ENCODE peak calls at places on chromosomes 12 and 14, in nine cellular contexts. P, Y, I, O, J, L, N, R and X are unnamed samples.

GRCh38 chr12:6347367-6348338 is 5.8 kb upstream of the TNFRSF1A start:
- DNase-seq in Y (no peak), P (no peak), J (no peak), N (peak), O (no peak), I (peak), R (peak), L (peak), X (no peak)

GRCh38 chr12:21453312-21453852 is 15.9 kb downstream of the PYROXD1 start:
- DNase-seq in I (no peak), J (no peak), O (no peak), R (no peak), Y (no peak), L (no peak), N (no peak), P (no peak), X (no peak)

GRCh38 chr12:12718853-12719252 is 1.7 kb downstream of the CDKN1B start:
- DNase-seq in I (no peak), N (no peak), Y (no peak), R (no peak), P (peak), O (peak), L (no peak), J (no peak), X (no peak)

GRCh38 chr14:64195194-64195593 is 99.0 kb downstream of the ESR2 start:
- DNase-seq in J (no peak), N (no peak), P (no peak), O (no peak), Y (no peak), L (no peak), I (no peak), R (no peak), X (no peak)

GRCh38 chr14:60485600-60486251 is at the start of gene C14orf39:
- DNase-seq in N (no peak), O (peak), L (no peak), P (peak), J (peak), Y (no peak), I (peak), R (no peak), X (no peak)

GRCh38 chr12:119540476-119540875 is 53.1 kb upstream of the TMEM233 start:
- DNase-seq in L (no peak), J (no peak), Y (no peak), R (no peak), N (no peak), P (no peak), I (no peak), O (no peak), X (no peak)

GRCh38 chr14:55645845-55646832 is 66.1 kb downstream of the KTN1 start:
- DNase-seq in R (no peak), J (no peak), L (no peak), O (no peak), P (no peak), N (no peak), Y (no peak), I (no peak), X (no peak)

GRCh38 chr14:23704890-23705289 is 68.7 kb downstream of the DHRS2 start:
- DNase-seq in R (no peak), Y (no peak), P (peak), L (no peak), I (no peak), O (no peak), J (no peak), N (no peak), X (no peak)

GRCh38 chr12:85626031-85626781 is 210.0 kb downstream of the RASSF9 start:
- DNase-seq in L (no peak), Y (peak), P (no peak), J (no peak), I (peak), N (no peak), O (no peak), R (no peak), X (no peak)

GRCh38 chr14:86739761-86740160 is 1209.8 kb downstream of the FLRT2 start:
- DNase-seq in L (no peak), O (no peak), I (no peak), N (no peak), J (no peak), R (no peak), Y (no peak), P (no peak), X (no peak)

GRCh38 chr12:48454675-48455074 is 17.7 kb upstream of the ANP32D start:
- DNase-seq in P (peak), O (no peak), I (peak), L (no peak), N (no peak), Y (peak), J (no peak), R (no peak), X (no peak)

GRCh38 chr14:20384321-20384720 is 29.0 kb downstream of the TEP1 start:
- DNase-seq in R (no peak), I (no peak), N (no peak), O (no peak), Y (no peak), P (no peak), L (peak), J (no peak), X (no peak)

GRCh38 chr12:121181181-121181580 is 28.7 kb upstream of the P2RX4 start:
- DNase-seq in J (no peak), Y (no peak), L (no peak), N (no peak), O (no peak), R (no peak), I (peak), P (no peak), X (no peak)

GRCh38 chr14:80388980-80389711 is 177.8 kb upstream of the DIO2 start:
- DNase-seq in O (no peak), P (no peak), Y (peak), N (no peak), J (no peak), I (peak), L (no peak), R (no peak), X (no peak)

GRCh38 chr12:54616933-54617535 is 17.7 kb downstream of the LACRT start:
- DNase-seq in R (no peak), P (no peak), I (no peak), O (no peak), N (no peak), J (no peak), Y (no peak), L (peak), X (no peak)

GRCh38 chr12:51823875-51824565 is 24.5 kb downstream of the FIGNL2 start:
- DNase-seq in J (no peak), Y (peak), P (peak), I (peak), L (no peak), N (no peak), R (no peak), O (no peak), X (no peak)

GRCh38 chr12:120971299-120972180 is 6.8 kb upstream of the HNF1A start:
- DNase-seq in R (peak), O (no peak), I (peak), J (no peak), N (no peak), L (no peak), P (peak), Y (peak), X (no peak)

GRCh38 chr12:211639-212382 is 2.1 kb downstream of the SLC6A12 start:
- DNase-seq in L (no peak), N (no peak), O (no peak), J (no peak), I (no peak), Y (no peak), P (no peak), R (no peak), X (no peak)

GRCh38 chr12:52568111-52568510 is 5.5 kb downstream of the KRT74 start:
- DNase-seq in P (no peak), R (no peak), J (no peak), L (no peak), O (no peak), Y (no peak), N (no peak), I (no peak), X (no peak)

GRCh38 chr12:16299403-16299802 is 21.9 kb upstream of the SLC15A5 start:
- DNase-seq in L (no peak), J (no peak), Y (no peak), N (no peak), P (no peak), O (no peak), R (no peak), I (peak), X (no peak)

GRCh38 chr12:31222620-31223222 is 103.2 kb downstream of the SINHCAF start:
- DNase-seq in O (no peak), I (no peak), P (no peak), L (no peak), R (no peak), N (no peak), Y (no peak), J (no peak), X (no peak)

GRCh38 chr14:75310295-75311059 is 31.8 kb downstream of the FOS start:
- DNase-seq in J (peak), Y (peak), L (peak), O (peak), R (peak), P (peak), N (peak), I (peak), X (peak)

GRCh38 chr12:21881950-21882349 is 59.3 kb downstream of the ABCC9 start:
- DNase-seq in L (no peak), I (peak), Y (no peak), R (no peak), J (no peak), O (no peak), P (no peak), N (no peak), X (no peak)

GRCh38 chr14:58713677-58714076 is 75.9 kb downstream of the DACT1 start:
- DNase-seq in R (no peak), J (no peak), O (no peak), Y (no peak), L (no peak), N (no peak), I (no peak), P (no peak), X (no peak)

GRCh38 chr12:107791465-107792089 is 17.1 kb downstream of the ASCL4 start:
- DNase-seq in J (no peak), O (no peak), P (no peak), L (no peak), R (no peak), N (no peak), I (no peak), Y (no peak), X (no peak)

GRCh38 chr12:29681996-29682534 is 101.7 kb downstream of the TMTC1 start:
- DNase-seq in Y (no peak), L (no peak), P (no peak), I (no peak), R (no peak), N (no peak), O (no peak), J (no peak), X (no peak)

GRCh38 chr12:54146506-54147145 is 42.2 kb downstream of the SMUG1 start:
- DNase-seq in L (no peak), Y (no peak), P (no peak), I (no peak), N (no peak), O (peak), J (no peak), R (no peak), X (no peak)

GRCh38 chr12:90099288-90099687 is 390.6 kb upstream of the ATP2B1 start:
- DNase-seq in N (no peak), R (no peak), Y (peak), L (no peak), P (no peak), O (no peak), J (no peak), I (no peak), X (no peak)

GRCh38 chr12:124693356-124693755 is 125.9 kb upstream of the NCOR2 start:
- DNase-seq in J (no peak), Y (no peak), P (no peak), R (no peak), N (no peak), L (no peak), O (no peak), I (no peak), X (no peak)

GRCh38 chr12:132638541-132639408 is 20.2 kb downstream of the P2RX2 start:
- DNase-seq in L (no peak), P (peak), O (peak), N (no peak), J (peak), R (no peak), I (peak), Y (peak), X (no peak)

GRCh38 chr12:116366824-116367223 is 89.3 kb upstream of the MED13L start:
- DNase-seq in L (no peak), Y (no peak), O (no peak), R (no peak), N (no peak), I (no peak), J (no peak), P (no peak), X (no peak)

GRCh38 chr12:107684990-107685359 is 624 bp upstream of the PWP1 start:
- DNase-seq in N (no peak), I (peak), R (peak), O (no peak), L (no peak), J (no peak), Y (no peak), P (peak), X (no peak)

GRCh38 chr12:94560416-94561221 is 89.7 kb downstream of the TMCC3 start:
- DNase-seq in N (no peak), R (peak), P (peak), J (peak), O (no peak), Y (no peak), L (no peak), I (no peak), X (peak)

GRCh38 chr12:88805692-88806091 is 225.4 kb upstream of the KITLG start:
- DNase-seq in N (no peak), P (peak), O (no peak), Y (no peak), J (no peak), L (no peak), I (no peak), R (no peak), X (no peak)

GRCh38 chr12:6735448-6736191 is 11.8 kb downstream of the COPS7A start:
- DNase-seq in R (peak), J (peak), Y (peak), N (no peak), P (peak), I (peak), O (peak), L (peak), X (peak)

GRCh38 chr12:69330475-69331473 is 17.4 kb upstream of the LYZ start:
- DNase-seq in Y (no peak), J (no peak), I (peak), N (no peak), L (peak), P (peak), O (peak), R (peak), X (peak)

GRCh38 chr12:69334138-69334537 is 14.0 kb upstream of the LYZ start:
- DNase-seq in R (no peak), I (no peak), P (no peak), Y (no peak), L (no peak), J (no peak), O (no peak), N (no peak), X (no peak)

GRCh38 chr12:69331482-69331845 is 16.7 kb upstream of the LYZ start:
- DNase-seq in Y (no peak), J (no peak), I (no peak), L (no peak), P (no peak), N (no peak), R (no peak), O (no peak), X (no peak)

GRCh38 chr12:69332815-69333358 is 15.3 kb upstream of the LYZ start:
- DNase-seq in J (no peak), R (no peak), Y (no peak), I (no peak), O (no peak), L (no peak), P (no peak), N (no peak), X (no peak)

DNA sequence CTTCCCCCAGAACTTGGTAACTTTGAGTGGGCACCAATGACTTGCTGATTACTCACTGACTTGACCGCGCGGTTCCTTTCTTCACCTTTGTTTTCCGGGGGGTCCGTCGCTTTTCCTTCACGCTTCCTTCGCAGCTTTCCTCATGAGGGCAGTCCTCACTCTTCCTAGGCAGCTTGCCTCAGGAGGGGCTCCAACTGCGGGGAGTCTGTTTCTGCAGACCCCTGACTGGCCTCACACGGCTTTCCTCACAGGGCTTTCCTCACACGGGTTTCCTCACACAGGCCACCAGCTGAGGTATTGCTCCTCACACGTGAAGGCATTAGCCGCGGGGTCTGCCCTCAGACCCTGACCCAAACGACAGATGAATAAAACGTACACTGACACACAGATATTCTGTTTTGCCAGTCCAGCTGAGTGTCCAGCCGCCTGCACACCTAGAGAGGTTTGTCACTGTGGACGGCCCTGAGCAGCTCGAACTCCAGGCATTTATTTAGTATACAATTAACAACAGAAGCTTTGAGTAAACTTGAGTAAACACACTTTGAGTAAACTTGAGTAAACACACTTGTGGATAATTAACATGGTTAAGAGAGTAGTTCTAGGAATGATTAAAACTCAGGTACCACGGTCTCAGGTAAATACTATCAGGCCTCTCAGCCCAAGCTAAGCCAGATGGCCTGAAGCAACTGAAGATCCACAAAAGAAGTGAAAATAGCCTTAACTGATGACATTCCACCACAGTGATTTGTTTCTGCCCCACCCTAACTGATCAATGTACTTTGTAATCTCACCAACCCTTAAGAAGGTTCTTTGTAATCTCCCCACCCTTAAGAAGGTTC is 16.1 kb upstream of the LYZ start:
- DNase-seq in L (no peak), O (no peak), R (no peak), Y (no peak), N (no peak), J (no peak), I (no peak), P (no peak), X (no peak)
- TF ChIP-seq CTCF in L (no peak), O (no peak), R (no peak), Y (no peak), N (no peak), J (no peak), I (no peak), P (no peak), X (no peak)

GRCh38 chr14:104682107-104682593 is 7.3 kb upstream of the INF2 start:
- DNase-seq in J (no peak), P (peak), I (peak), R (no peak), Y (no peak), L (no peak), O (peak), N (no peak), X (no peak)

GRCh38 chr14:104680806-104681688 is 8.4 kb upstream of the INF2 start:
- DNase-seq in P (no peak), N (peak), I (peak), O (no peak), J (no peak), Y (peak), L (peak), R (peak), X (peak)

GRCh38 chr14:104680056-104680805 is 9.2 kb upstream of the INF2 start:
- DNase-seq in L (peak), I (peak), P (no peak), N (no peak), J (no peak), Y (peak), R (peak), O (no peak), X (no peak)

GRCh38 chr14:104683653-104684448 is 5.6 kb upstream of the INF2 start:
- DNase-seq in Y (no peak), J (no peak), I (no peak), O (no peak), L (no peak), N (no peak), P (no peak), R (no peak), X (peak)

DNA sequence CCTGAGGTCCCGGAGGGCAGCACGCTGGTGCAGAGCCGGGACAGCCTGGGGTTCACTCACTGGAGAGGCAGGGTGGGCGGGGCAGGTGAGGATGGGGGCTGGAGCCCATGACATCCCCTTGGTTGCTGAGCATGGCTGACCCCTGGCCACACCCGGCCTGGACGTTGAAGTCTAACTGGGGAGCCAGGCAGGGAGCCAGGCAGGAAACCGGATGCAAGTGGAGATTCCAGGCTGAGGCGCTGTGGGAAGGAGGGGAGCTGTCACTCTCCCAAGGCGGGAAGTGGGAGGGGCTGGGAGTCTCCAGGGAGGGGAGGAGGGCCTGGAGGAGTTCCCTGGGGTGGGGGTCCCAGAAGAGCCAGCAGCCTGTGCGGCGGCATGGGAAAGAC is 7.7 kb upstream of the INF2 start:
- DNase-seq in O (peak), N (peak), L (peak), I (peak), J (peak), Y (peak), R (peak), P (peak), X (peak)
- TF ChIP-seq CTCF in O (no peak), N (no peak), L (no peak), I (no peak), J (no peak), Y (no peak), R (no peak), P (no peak), X (no peak)

GRCh38 chr12:18135509-18135908 is 45.5 kb upstream of the RERGL start:
- DNase-seq in R (no peak), O (no peak), L (no peak), Y (no peak), P (no peak), I (peak), N (no peak), J (no peak), X (no peak)

GRCh38 chr12:18141583-18141982 is 51.6 kb upstream of the RERGL start:
- DNase-seq in J (no peak), P (no peak), Y (no peak), I (peak), L (no peak), N (no peak), O (no peak), R (no peak), X (no peak)

GRCh38 chr12:18139254-18139653 is 49.3 kb upstream of the RERGL start:
- DNase-seq in Y (no peak), N (no peak), L (no peak), O (no peak), I (no peak), R (no peak), P (no peak), J (no peak), X (no peak)

GRCh38 chr12:18140969-18141368 is 51.0 kb upstream of the RERGL start:
- DNase-seq in N (no peak), R (no peak), Y (no peak), L (no peak), O (no peak), J (no peak), I (peak), P (no peak), X (no peak)

GRCh38 chr12:18139989-18140596 is 50.1 kb upstream of the RERGL start:
- DNase-seq in N (no peak), L (no peak), P (peak), R (no peak), O (no peak), I (peak), Y (peak), J (no peak), X (no peak)
- TF ChIP-seq CTCF in N (peak), L (no peak), P (peak), R (peak), O (peak), I (peak), Y (peak), J (peak), X (peak)

DNA sequence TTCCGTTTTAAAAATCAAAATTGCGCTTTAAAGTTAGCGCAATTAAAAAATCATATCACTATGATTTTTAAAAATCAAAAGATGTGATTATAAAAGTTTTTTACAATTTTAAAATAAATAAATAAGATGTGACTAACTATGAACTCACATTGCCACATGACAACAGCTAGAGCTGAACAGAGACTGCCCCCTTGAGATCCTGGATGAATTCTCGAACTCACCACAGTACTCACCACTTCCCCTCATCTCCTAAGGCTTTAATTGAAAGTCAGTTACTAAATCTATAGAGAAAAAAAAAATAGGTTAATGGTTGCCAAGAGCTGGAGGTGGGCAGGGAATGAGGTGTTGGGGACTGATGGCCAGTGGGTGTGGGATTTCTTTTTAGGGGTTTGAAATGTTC is 384.2 kb downstream of the ZFP36L1 start:
- DNase-seq in R (no peak), L (no peak), N (no peak), Y (no peak), P (no peak), I (no peak), J (no peak), O (no peak), X (no peak)
- TF ChIP-seq CTCF in R (no peak), L (no peak), N (no peak), Y (peak), P (no peak), I (peak), J (no peak), O (no peak), X (no peak)